ENCODE peak calls at places on chromosomes 6 and 20, in five cellular contexts. J, V, X, L and W are unnamed samples.
A peak's percentile ranks its signal among the peaks of the same experiment; 100 is the strongest.

GRCh38 chr6:99613398-99613704 is 6.7 kb downstream of the PRDM13 start:
- DNase-seq in L (no peak), J (no peak), X (no peak), V (peak; percentile 61), W (no peak)

GRCh38 chr6:18263561-18264337 is 581 bp downstream of the DEK start:
- DNase-seq in V (no peak), J (peak; percentile 40), X (peak; percentile 58), L (no peak), W (peak; percentile 67)

GRCh38 chr6:157531986-157532365 is 151.0 kb downstream of the ZDHHC14 start:
- DNase-seq in X (no peak), V (no peak), J (no peak), L (no peak), W (no peak)

GRCh38 chr6:109139109-109139508 is 43.8 kb downstream of the CEP57L1 start:
- DNase-seq in J (no peak), V (no peak), X (no peak), L (peak; percentile 39), W (no peak)

GRCh38 chr20:2866236-2866635 is 7.0 kb upstream of the PTPRA start:
- DNase-seq in X (no peak), V (no peak), J (no peak), L (no peak), W (no peak)

GRCh38 chr6:50062051-50062450 is 12.3 kb upstream of the DEFB112 start:
- DNase-seq in J (no peak), X (no peak), L (no peak), V (no peak), W (no peak)

GRCh38 chr6:22328499-22328898 is 31.7 kb upstream of the PRL start:
- DNase-seq in V (no peak), J (no peak), X (no peak), L (no peak), W (no peak)

GRCh38 chr6:52335576-52335975 is 26.4 kb upstream of the PAQR8 start:
- DNase-seq in V (no peak), J (no peak), L (no peak), X (no peak), W (no peak)

GRCh38 chr6:86331265-86331840 is 606.0 kb upstream of the HTR1E start:
- DNase-seq in L (no peak), X (no peak), V (no peak), J (no peak), W (no peak)

GRCh38 chr6:106442351-106442750 is 81.8 kb downstream of the CRYBG1 start:
- DNase-seq in X (no peak), L (no peak), J (no peak), V (no peak), W (no peak)

GRCh38 chr6:124961784-124962611 is at the start of gene RNF217:
- DNase-seq in J (no peak), V (peak; percentile 88), X (peak; percentile 63), L (peak; percentile 63), W (peak; percentile 71)

GRCh38 chr6:155147958-155148663 is 115.7 kb upstream of the CLDN20 start:
- DNase-seq in J (no peak), V (no peak), L (no peak), X (no peak), W (no peak)

GRCh38 chr6:149129401-149130077 is 188.0 kb upstream of the TAB2 start:
- DNase-seq in J (no peak), V (no peak), X (no peak), L (peak; percentile 23), W (peak; percentile 13)

GRCh38 chr6:28906674-28907073 is 17.1 kb downstream of the TRIM27 start:
- DNase-seq in J (no peak), V (no peak), X (no peak), L (no peak), W (no peak)

GRCh38 chr6:137272403-137272802 is 53.2 kb upstream of the IFNGR1 start:
- DNase-seq in L (no peak), X (no peak), V (no peak), J (no peak), W (no peak)

GRCh38 chr6:114437229-114437628 is 94.4 kb upstream of the HS3ST5 start:
- DNase-seq in V (no peak), X (no peak), L (no peak), J (no peak), W (no peak)

GRCh38 chr6:73078908-73079610 is 146.2 kb downstream of the KHDC1L start:
- DNase-seq in V (no peak), L (no peak), J (no peak), X (no peak), W (no peak)

GRCh38 chr20:18922898-18923297 is 109.3 kb downstream of the SCP2D1 start:
- DNase-seq in L (no peak), J (no peak), V (no peak), X (no peak), W (no peak)

GRCh38 chr6:139587469-139587868 is 213.0 kb upstream of the CITED2 start:
- DNase-seq in J (no peak), X (no peak), L (peak; percentile 34), V (no peak), W (no peak)

DNA sequence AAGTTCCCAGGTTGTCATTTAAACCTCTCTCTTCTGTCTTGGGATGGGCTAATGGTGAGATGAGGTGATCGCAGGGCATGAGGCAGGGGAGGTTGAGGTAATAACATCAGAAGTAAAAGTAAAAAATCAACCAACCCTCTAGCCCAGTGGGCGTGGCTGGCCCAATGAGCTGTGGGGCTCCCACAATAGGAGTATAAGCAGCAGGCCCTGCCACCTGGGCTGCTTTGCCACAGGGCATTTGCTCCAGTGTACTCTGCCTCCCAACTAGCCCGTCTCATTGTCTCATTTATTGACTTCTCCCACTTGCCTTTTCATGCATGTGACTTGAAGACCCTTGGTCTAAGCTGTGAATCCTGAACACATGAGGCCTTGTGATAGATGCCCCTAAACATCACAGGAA is 62.8 kb downstream of the PHACTR3 start:
- DNase-seq in X (no peak), L (no peak), V (no peak), J (no peak), W (no peak)
- H3K9me3 ChIP-seq in X (no peaks in the 10 kb centered on the region), L (no peaks in the 10 kb centered on the region), V (no peaks in the 10 kb centered on the region), J (no peaks in the 10 kb centered on the region), W (no peaks in the 10 kb centered on the region)

GRCh38 chr20:32165836-32166545 is 41.6 kb downstream of the PLAGL2 start:
- DNase-seq in L (no peak), V (peak; percentile 35), J (no peak), X (no peak), W (no peak)
- H3K36me3 ChIP-seq in L (peaks cover 16% of the 10 kb centered on the region), V (peaks cover 3% of the 10 kb centered on the region), J (peaks cover 56% of the 10 kb centered on the region), X (peaks cover 20% of the 10 kb centered on the region), W (no peaks in the 10 kb centered on the region)

GRCh38 chr6:167118839-167119238 is 4.1 kb upstream of the CCR6 start:
- DNase-seq in L (no peak), X (no peak), J (no peak), V (no peak), W (no peak)
- H3K4me1 ChIP-seq in L (no peaks in the 10 kb centered on the region), X (no peaks in the 10 kb centered on the region), J (no peaks in the 10 kb centered on the region), V (no peaks in the 10 kb centered on the region), W (no peaks in the 10 kb centered on the region)

DNA sequence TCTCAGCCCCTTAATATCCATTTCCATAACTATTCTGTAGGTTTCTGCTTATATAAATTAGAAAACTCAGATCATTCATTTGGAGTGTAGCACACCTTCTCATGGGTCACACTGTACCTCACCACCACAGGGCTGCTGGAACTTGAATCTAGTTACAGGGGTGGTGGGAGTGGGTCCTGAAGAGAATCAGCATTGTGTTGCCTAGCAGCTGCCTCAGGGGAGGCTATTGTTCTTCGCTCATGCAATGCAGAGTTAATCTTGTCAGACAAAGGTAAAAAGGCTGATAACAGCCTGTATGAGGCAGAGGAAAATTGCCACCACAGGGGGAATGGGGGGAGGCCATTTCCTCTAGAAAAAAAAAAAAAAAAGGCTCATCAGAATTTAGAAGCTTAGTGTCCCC is 496.0 kb upstream of the ADGRB3 start:
- DNase-seq in X (no peak), V (no peak), L (no peak), J (no peak), W (no peak)
- H3K9me3 ChIP-seq in X (no peaks in the 10 kb centered on the region), V (peaks cover 3% of the 10 kb centered on the region), L (no peaks in the 10 kb centered on the region), J (no peaks in the 10 kb centered on the region), W (no peaks in the 10 kb centered on the region)

DNA sequence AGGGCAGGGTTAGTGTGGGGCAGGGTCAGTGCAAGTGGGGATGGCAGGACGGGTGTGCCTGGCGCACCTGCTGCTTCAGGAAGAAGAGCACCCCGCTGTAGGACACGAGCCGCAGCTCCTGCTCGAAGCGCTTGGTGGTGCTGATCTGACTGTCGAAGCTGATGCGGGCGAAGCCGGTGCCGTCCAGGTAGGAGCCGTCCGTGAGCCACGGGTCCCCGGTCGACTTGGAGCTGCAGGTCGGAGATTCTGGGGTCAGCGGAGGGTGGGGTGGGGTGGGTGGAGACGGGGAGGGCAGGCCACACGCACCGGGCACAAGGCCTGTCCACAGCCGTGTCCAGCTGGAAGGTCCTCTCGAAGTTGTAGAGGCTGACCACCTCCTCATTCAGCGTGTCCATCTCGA is 10.2 kb downstream of the ADRM1 start:
- DNase-seq in J (no peak), L (no peak), X (no peak), V (no peak), W (no peak)
- H3K36me3 ChIP-seq in J (peaks cover 13% of the 10 kb centered on the region), L (peaks cover 38% of the 10 kb centered on the region), X (peaks cover 21% of the 10 kb centered on the region), V (no peaks in the 10 kb centered on the region), W (peaks cover 6% of the 10 kb centered on the region)